ENCODE peak calls at places on chromosomes 12 and 14, in four cellular contexts. V, Q, M and E are unnamed samples.
A peak's percentile ranks its signal among the peaks of the same experiment; 100 is the strongest.

GRCh38 chr12:97541366-97541765 is 78.8 kb downstream of the RMST start:
- DNase-seq in V (no peak), Q (no peak), M (no peak), E (no peak)

GRCh38 chr12:3820122-3820521 is 53.1 kb downstream of the PARP11 start:
- DNase-seq in V (no peak), Q (no peak), M (peak; percentile 17), E (no peak)

GRCh38 chr12:85711735-85712390 is 124.3 kb downstream of the RASSF9 start:
- DNase-seq in V (peak; percentile 34), Q (no peak), M (peak; percentile 32), E (peak; percentile 55)

GRCh38 chr12:52442600-52443061 is 8.5 kb upstream of the KRT75 start:
- DNase-seq in V (no peak), Q (no peak), M (peak; percentile 59), E (peak; percentile 52)

GRCh38 chr14:93426750-93427149 is 4.0 kb upstream of the UNC79 start:
- DNase-seq in V (no peak), Q (no peak), M (no peak), E (no peak)

GRCh38 chr14:72644038-72644437 is 249.9 kb downstream of the DPF3 start:
- DNase-seq in V (no peak), Q (no peak), M (no peak), E (no peak)

GRCh38 chr12:3791475-3791874 is 38.6 kb upstream of the CRACR2A start:
- DNase-seq in V (no peak), Q (no peak), M (no peak), E (no peak)

GRCh38 chr12:118689793-118690192 is 291.5 kb upstream of the SRRM4 start:
- DNase-seq in V (no peak), Q (no peak), M (no peak), E (no peak)

GRCh38 chr14:77027538-77028383 is 747 bp downstream of the IRF2BPL start:
- DNase-seq in V (peak; percentile 87), Q (peak; percentile 71), M (peak; percentile 81), E (peak; percentile 90)

GRCh38 chr12:68870443-68870842 is 62.5 kb downstream of the MDM2 start:
- DNase-seq in V (no peak), Q (no peak), M (no peak), E (no peak)

GRCh38 chr14:68784298-68784910 is 8.5 kb downstream of the ZFP36L1 start:
- DNase-seq in V (peak; percentile 91), Q (no peak), M (peak; percentile 39), E (no peak)

GRCh38 chr12:58087428-58088117 is 146.2 kb downstream of the ATP23 start:
- DNase-seq in V (no peak), Q (no peak), M (no peak), E (no peak)

GRCh38 chr12:29656762-29657538 is 126.8 kb downstream of the TMTC1 start:
- DNase-seq in V (no peak), Q (no peak), M (no peak), E (no peak)

GRCh38 chr14:59139324-59139723 is 49.1 kb upstream of the DAAM1 start:
- DNase-seq in V (no peak), Q (no peak), M (no peak), E (no peak)

GRCh38 chr12:109192358-109192757 is 76.0 kb downstream of the ACACB start:
- DNase-seq in V (no peak), Q (no peak), M (peak; percentile 31), E (no peak)

GRCh38 chr14:71022015-71022919 is 115.0 kb downstream of the PCNX1 start:
- DNase-seq in V (no peak), Q (no peak), M (no peak), E (no peak)

DNA sequence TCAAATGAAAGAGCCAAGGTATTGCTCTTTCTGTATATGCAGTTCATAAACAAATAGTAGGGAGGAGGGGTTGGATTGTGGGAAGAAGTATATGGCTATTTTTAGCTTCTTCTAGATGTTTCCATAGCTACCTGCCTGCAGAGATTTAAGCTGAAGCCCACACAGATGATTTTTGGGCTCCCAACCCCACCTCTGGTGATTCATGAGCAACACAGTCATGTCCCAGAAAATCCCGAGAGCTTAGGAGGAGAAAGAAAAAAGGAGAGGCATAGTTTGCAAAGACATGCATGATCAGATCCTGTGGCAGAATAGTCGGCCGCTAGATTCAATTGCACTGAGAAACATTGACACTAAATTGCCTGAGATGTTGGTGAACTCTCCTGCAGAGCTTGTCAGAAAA is 13.8 kb downstream of the TESPA1 start:
- DNase-seq in V (no peak), Q (no peak), M (no peak), E (no peak)
- H3K27ac ChIP-seq in V (no peak overlapping the region), Q (no peak overlapping the region), M (no peak overlapping the region), E (no peak overlapping the region)

GRCh38 chr12:753401-754237 is 1.2 kb downstream of the WNK1 start:
- DNase-seq in V (peak; percentile 79), Q (peak; percentile 48), M (peak; percentile 16), E (peak; percentile 54)
- TF ChIP-seq CTCF in V (no peak), Q (no peak), M (no peak), E (peak; percentile 14)

GRCh38 chr14:104680806-104681688 is 8.4 kb upstream of the INF2 start:
- DNase-seq in V (peak; percentile 89), Q (no peak), M (peak; percentile 80), E (peak; percentile 46)

GRCh38 chr14:104683653-104684448 is 5.6 kb upstream of the INF2 start:
- DNase-seq in V (no peak), Q (no peak), M (no peak), E (peak; percentile 58)

GRCh38 chr14:104680056-104680805 is 9.2 kb upstream of the INF2 start:
- DNase-seq in V (peak; percentile 70), Q (no peak), M (peak; percentile 75), E (no peak)

GRCh38 chr14:104681689-104682074 is 7.7 kb upstream of the INF2 start:
- DNase-seq in V (peak; percentile 83), Q (no peak), M (peak; percentile 81), E (peak; percentile 96)

DNA sequence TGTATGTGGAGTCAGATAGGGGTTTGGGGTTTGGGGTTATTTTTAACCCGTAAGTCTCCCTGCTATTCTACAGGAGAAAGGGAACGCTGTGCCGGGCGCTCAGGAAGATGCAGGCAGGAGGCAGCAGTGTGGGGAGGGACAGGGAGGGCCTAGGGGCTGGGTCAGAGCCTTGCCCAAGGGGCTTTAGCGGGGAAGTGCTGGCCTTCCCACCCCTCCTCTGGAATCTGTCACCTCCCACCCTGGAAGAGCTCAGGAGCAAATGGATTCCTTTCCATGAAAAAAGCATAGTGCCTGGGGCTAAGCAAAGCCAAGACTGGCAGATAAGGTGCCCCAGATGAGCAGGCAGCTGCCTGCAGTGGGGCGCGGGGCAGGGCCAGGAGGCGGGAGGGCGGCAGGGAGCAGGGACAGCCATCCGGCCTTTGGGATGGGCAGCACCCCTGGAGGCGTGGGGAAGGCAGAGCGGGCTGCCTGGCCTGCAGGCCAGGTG is 7.3 kb upstream of the INF2 start:
- DNase-seq in V (no peak), Q (no peak), M (no peak), E (no peak)
- H3K27ac ChIP-seq in V (peak overlapping the region; percentile 65), Q (no peak overlapping the region), M (peak overlapping the region; percentile 96), E (peak overlapping the region; percentile 90)

GRCh38 chr14:99666533-99666932 is 17.6 kb upstream of the CYP46A1 start:
- DNase-seq in V (no peak), Q (no peak), M (no peak), E (no peak)

GRCh38 chr14:99667045-99667444 is 17.1 kb upstream of the CYP46A1 start:
- DNase-seq in V (no peak), Q (no peak), M (no peak), E (no peak)

GRCh38 chr14:99662846-99663245 is 17.9 kb downstream of the HHIPL1 start:
- DNase-seq in V (no peak), Q (no peak), M (no peak), E (no peak)

GRCh38 chr14:99664636-99665273 is 19.3 kb upstream of the CYP46A1 start:
- DNase-seq in V (no peak), Q (no peak), M (no peak), E (no peak)

GRCh38 chr14:99663716-99664635 is 19.0 kb downstream of the HHIPL1 start:
- DNase-seq in V (no peak), Q (no peak), M (no peak), E (no peak)
- TF ChIP-seq CTCF in V (no peak), Q (no peak), M (no peak), E (no peak)

GRCh38 chr12:54390668-54391551 is 6.4 kb upstream of the ZNF385A start:
- DNase-seq in V (no peak), Q (peak; percentile 69), M (no peak), E (peak; percentile 40)

GRCh38 chr12:54393743-54394142 is 9.2 kb upstream of the ZNF385A start:
- DNase-seq in V (no peak), Q (no peak), M (no peak), E (no peak)

GRCh38 chr12:54393350-54393655 is 8.8 kb upstream of the ZNF385A start:
- DNase-seq in V (no peak), Q (no peak), M (no peak), E (no peak)

GRCh38 chr12:54394281-54394719 is 9.8 kb upstream of the ZNF385A start:
- DNase-seq in V (no peak), Q (peak; percentile 50), M (peak; percentile 72), E (no peak)

GRCh38 chr12:54392485-54393349 is 8.2 kb upstream of the ZNF385A start:
- DNase-seq in V (no peak), Q (no peak), M (no peak), E (no peak)
- H3K27ac ChIP-seq in V (no peak overlapping the region), Q (no peak overlapping the region), M (no peak overlapping the region), E (no peak overlapping the region)

GRCh38 chr14:103817595-103817994 is 29.8 kb downstream of the PPP1R13B start:
- DNase-seq in V (no peak), Q (no peak), M (no peak), E (no peak)

GRCh38 chr14:103815253-103815652 is 32.1 kb downstream of the PPP1R13B start:
- DNase-seq in V (no peak), Q (no peak), M (no peak), E (no peak)

GRCh38 chr14:103818422-103818821 is 29.0 kb downstream of the PPP1R13B start:
- DNase-seq in V (no peak), Q (no peak), M (no peak), E (no peak)

GRCh38 chr14:103818870-103819269 is 28.5 kb downstream of the PPP1R13B start:
- DNase-seq in V (no peak), Q (no peak), M (no peak), E (no peak)

DNA sequence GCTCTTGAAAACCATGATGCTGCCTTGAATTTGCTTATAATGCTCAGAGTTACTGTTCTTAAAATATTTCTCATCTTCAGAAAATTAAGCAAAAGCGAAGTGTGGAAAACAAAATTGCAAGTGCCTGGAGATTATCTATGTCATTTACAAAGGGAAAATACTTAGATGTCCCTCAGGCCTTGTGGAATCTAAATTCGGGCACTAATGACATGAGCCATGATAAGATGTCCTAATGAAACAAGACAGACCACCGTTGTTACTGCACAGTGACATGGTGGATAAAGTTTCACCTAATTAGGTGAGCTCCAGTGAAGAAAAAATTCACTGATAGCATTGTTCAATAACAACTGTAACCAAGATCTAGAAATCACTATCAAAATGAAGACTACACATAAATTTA is 30.4 kb downstream of the PPP1R13B start:
- DNase-seq in V (no peak), Q (no peak), M (no peak), E (no peak)
- TF ChIP-seq CTCF in V (no peak), Q (no peak), M (no peak), E (no peak)